ENCODE peak calls at places on chromosomes 6 and 20, in ten cellular contexts. F, Z, V, Q, M, D, P, O, R and I are unnamed samples. For H3K4me1, the result is how much of the 10 kb centered on the place peaks cover.

GRCh38 chr6:10190042-10190441 is 224.8 kb downstream of the TFAP2A start:
- DNase-seq in F (no peak), Z (no peak), V (no peak), Q (no peak), M (no peak), D (no peak), P (no peak), O (no peak), R (no peak), I (no peak)

GRCh38 chr20:3732327-3733118 is at the start of gene HSPA12B:
- DNase-seq in F (no peak), Z (no peak), V (no peak), Q (no peak), M (no peak), D (no peak), P (no peak), O (no peak), R (no peak), I (peak)

GRCh38 chr6:44543664-44544063 is 156.2 kb downstream of the CDC5L start:
- DNase-seq in F (no peak), Z (no peak), V (no peak), Q (no peak), M (no peak), D (no peak), P (no peak), O (no peak), R (no peak), I (no peak)

GRCh38 chr6:28206527-28207243 is 18.4 kb upstream of the ZSCAN9 start:
- DNase-seq in F (no peak), Z (peak), V (no peak), Q (no peak), M (no peak), D (no peak), P (no peak), O (no peak), R (no peak), I (no peak)

GRCh38 chr6:161107779-161108380 is 116.3 kb downstream of the MAP3K4 start:
- DNase-seq in F (no peak), Z (no peak), V (no peak), Q (no peak), M (no peak), D (no peak), P (no peak), O (peak), R (no peak), I (no peak)

GRCh38 chr20:52814371-52814770 is 157.8 kb upstream of the TSHZ2 start:
- DNase-seq in F (no peak), Z (no peak), V (no peak), Q (no peak), M (no peak), D (no peak), P (no peak), O (no peak), R (no peak), I (no peak)

GRCh38 chr6:58290177-58290576 is 972.7 kb downstream of the PRIM2 start:
- DNase-seq in F (no peak), Z (no peak), V (no peak), Q (no peak), M (no peak), D (no peak), P (no peak), O (no peak), R (no peak), I (no peak)

GRCh38 chr6:44009425-44010321 is 117.6 kb downstream of the MRPL14 start:
- DNase-seq in F (peak), Z (peak), V (no peak), Q (peak), M (no peak), D (no peak), P (no peak), O (peak), R (no peak), I (no peak)

GRCh38 chr6:87291879-87292278 is 30.5 kb upstream of the SMIM8 start:
- DNase-seq in F (no peak), Z (no peak), V (no peak), Q (no peak), M (no peak), D (no peak), P (no peak), O (no peak), R (no peak), I (no peak)

GRCh38 chr20:58402305-58402704 is 13.3 kb downstream of the VAPB start:
- DNase-seq in F (no peak), Z (no peak), V (no peak), Q (no peak), M (no peak), D (no peak), P (no peak), O (no peak), R (no peak), I (no peak)

GRCh38 chr6:137851669-137852068 is 15.4 kb upstream of the TNFAIP3 start:
- DNase-seq in F (no peak), Z (no peak), V (no peak), Q (no peak), M (no peak), D (no peak), P (no peak), O (no peak), R (no peak), I (no peak)

GRCh38 chr6:106512048-106512957 is 117.0 kb downstream of the RTN4IP1 start:
- DNase-seq in F (peak), Z (no peak), V (peak), Q (peak), M (peak), D (peak), P (no peak), O (peak), R (no peak), I (peak)

GRCh38 chr6:146689806-146690205 is 91.0 kb downstream of the ADGB start:
- DNase-seq in F (no peak), Z (no peak), V (no peak), Q (no peak), M (no peak), D (no peak), P (no peak), O (no peak), R (no peak), I (no peak)

GRCh38 chr6:157789861-157790260 is 33.2 kb upstream of the SNX9 start:
- DNase-seq in F (no peak), Z (no peak), V (no peak), Q (no peak), M (no peak), D (peak), P (no peak), O (no peak), R (no peak), I (no peak)

GRCh38 chr6:93562566-93562965 is 143.2 kb upstream of the EPHA7 start:
- DNase-seq in F (no peak), Z (no peak), V (no peak), Q (no peak), M (no peak), D (no peak), P (no peak), O (no peak), R (no peak), I (no peak)

GRCh38 chr6:82419088-82419720 is 55.6 kb downstream of the TPBG start:
- DNase-seq in F (no peak), Z (no peak), V (no peak), Q (no peak), M (no peak), D (no peak), P (no peak), O (no peak), R (no peak), I (no peak)

GRCh38 chr6:11653028-11653583 is 115.6 kb downstream of the TMEM170B start:
- DNase-seq in F (no peak), Z (peak), V (no peak), Q (peak), M (no peak), D (peak), P (no peak), O (peak), R (no peak), I (no peak)

GRCh38 chr6:128432394-128432793 is 88.0 kb downstream of the PTPRK start:
- DNase-seq in F (no peak), Z (peak), V (no peak), Q (no peak), M (no peak), D (no peak), P (no peak), O (no peak), R (no peak), I (no peak)

GRCh38 chr6:169723991-169724553 is at the start of gene PHF10:
- DNase-seq in F (no peak), Z (no peak), V (no peak), Q (peak), M (no peak), D (peak), P (no peak), O (peak), R (no peak), I (peak)

GRCh38 chr20:4811661-4812181 is 90.0 kb downstream of the PRND start:
- DNase-seq in F (peak), Z (no peak), V (no peak), Q (peak), M (peak), D (no peak), P (peak), O (peak), R (peak), I (peak)

GRCh38 chr6:85394853-85395538 is 54.9 kb upstream of the NT5E start:
- DNase-seq in F (no peak), Z (peak), V (no peak), Q (no peak), M (no peak), D (no peak), P (no peak), O (no peak), R (no peak), I (no peak)

GRCh38 chr20:5095931-5096330 is 23.8 kb downstream of the PCNA start:
- DNase-seq in F (no peak), Z (no peak), V (no peak), Q (no peak), M (no peak), D (no peak), P (no peak), O (no peak), R (no peak), I (peak)

GRCh38 chr20:62062661-62063600 is 2.8 kb downstream of the TAF4 start:
- DNase-seq in F (no peak), Z (no peak), V (no peak), Q (no peak), M (no peak), D (no peak), P (no peak), O (no peak), R (no peak), I (peak)

GRCh38 chr6:170091639-170092579 is 199.0 kb downstream of the DLL1 start:
- DNase-seq in F (peak), Z (no peak), V (no peak), Q (no peak), M (no peak), D (no peak), P (no peak), O (peak), R (no peak), I (peak)

GRCh38 chr6:142482973-142483372 is 181.2 kb downstream of the ADGRG6 start:
- DNase-seq in F (no peak), Z (peak), V (no peak), Q (no peak), M (no peak), D (no peak), P (no peak), O (no peak), R (no peak), I (no peak)

GRCh38 chr6:83183082-83183828 is 9.8 kb downstream of the PGM3 start:
- DNase-seq in F (no peak), Z (peak), V (no peak), Q (peak), M (no peak), D (peak), P (no peak), O (no peak), R (no peak), I (no peak)

GRCh38 chr6:147238164-147238563 is 33.9 kb downstream of the STXBP5 start:
- DNase-seq in F (no peak), Z (no peak), V (no peak), Q (no peak), M (no peak), D (no peak), P (no peak), O (no peak), R (no peak), I (no peak)

GRCh38 chr6:24522090-24522820 is 27.5 kb downstream of the ALDH5A1 start:
- DNase-seq in F (no peak), Z (peak), V (no peak), Q (no peak), M (no peak), D (no peak), P (no peak), O (no peak), R (no peak), I (no peak)

GRCh38 chr6:107064579-107065065 is 36.6 kb downstream of the MTRES1 start:
- DNase-seq in F (no peak), Z (peak), V (no peak), Q (no peak), M (peak), D (no peak), P (no peak), O (peak), R (no peak), I (no peak)

GRCh38 chr6:35722121-35722761 is 14.6 kb upstream of the ARMC12 start:
- DNase-seq in F (peak), Z (no peak), V (no peak), Q (peak), M (peak), D (no peak), P (peak), O (peak), R (no peak), I (no peak)

GRCh38 chr6:1378224-1379025 is 11.0 kb upstream of the FOXF2 start:
- DNase-seq in F (no peak), Z (no peak), V (no peak), Q (no peak), M (no peak), D (no peak), P (no peak), O (no peak), R (no peak), I (no peak)

GRCh38 chr6:17932362-17932852 is 55.0 kb downstream of the KIF13A start:
- DNase-seq in F (peak), Z (peak), V (no peak), Q (peak), M (no peak), D (peak), P (no peak), O (peak), R (no peak), I (no peak)

GRCh38 chr6:170553686-170554085 is 483 bp upstream of the TBP start:
- DNase-seq in F (no peak), Z (peak), V (no peak), Q (peak), M (peak), D (no peak), P (peak), O (peak), R (no peak), I (no peak)

GRCh38 chr6:157323114-157323923 is at the start of gene TMEM242:
- DNase-seq in F (peak), Z (peak), V (peak), Q (peak), M (peak), D (peak), P (peak), O (peak), R (no peak), I (peak)

GRCh38 chr6:115796061-115796460 is 264.6 kb downstream of the FRK start:
- DNase-seq in F (no peak), Z (no peak), V (no peak), Q (no peak), M (no peak), D (no peak), P (no peak), O (no peak), R (no peak), I (no peak)

GRCh38 chr6:18742406-18742805 is 355.3 kb downstream of the RNF144B start:
- DNase-seq in F (no peak), Z (no peak), V (no peak), Q (no peak), M (no peak), D (no peak), P (no peak), O (no peak), R (no peak), I (no peak)

GRCh38 chr6:11023032-11023431 is 21.1 kb downstream of the ELOVL2 start:
- DNase-seq in F (no peak), Z (no peak), V (no peak), Q (no peak), M (peak), D (no peak), P (no peak), O (no peak), R (no peak), I (no peak)

GRCh38 chr6:100881707-100882040 is 545 bp upstream of the ASCC3 start:
- DNase-seq in F (no peak), Z (peak), V (no peak), Q (no peak), M (no peak), D (no peak), P (no peak), O (no peak), R (no peak), I (no peak)

GRCh38 chr20:17758512-17758911 is 58.7 kb downstream of the BANF2 start:
- DNase-seq in F (no peak), Z (no peak), V (no peak), Q (no peak), M (no peak), D (no peak), P (no peak), O (no peak), R (no peak), I (no peak)

GRCh38 chr6:147834377-147834776 is 325.9 kb downstream of the SAMD5 start:
- DNase-seq in F (no peak), Z (no peak), V (no peak), Q (no peak), M (no peak), D (no peak), P (no peak), O (no peak), R (no peak), I (no peak)

GRCh38 chr20:63737690-63737939 is 1.2 kb downstream of the LIME1 start:
- DNase-seq in F (no peak), Z (no peak), V (no peak), Q (no peak), M (no peak), D (no peak), P (no peak), O (no peak), R (no peak), I (no peak)

GRCh38 chr20:63734946-63735858 is 1.3 kb upstream of the LIME1 start:
- DNase-seq in F (peak), Z (no peak), V (no peak), Q (no peak), M (no peak), D (no peak), P (no peak), O (no peak), R (no peak), I (peak)

GRCh38 chr20:63736893-63737689 is 627 bp downstream of the LIME1 start:
- DNase-seq in F (peak), Z (no peak), V (no peak), Q (no peak), M (no peak), D (no peak), P (no peak), O (no peak), R (no peak), I (peak)

GRCh38 chr20:63734111-63734945 is 2.1 kb upstream of the LIME1 start:
- DNase-seq in F (peak), Z (no peak), V (no peak), Q (no peak), M (no peak), D (no peak), P (no peak), O (no peak), R (no peak), I (no peak)

GRCh38 chr20:63735859-63736718 is at the start of gene LIME1:
- DNase-seq in F (peak), Z (no peak), V (no peak), Q (no peak), M (no peak), D (no peak), P (no peak), O (no peak), R (no peak), I (peak)
- TF ChIP-seq POLR2A in F (no peak), Z (no peak), V (no peak), Q (no peak), M (no peak), D (no peak), P (no peak), O (no peak), R (no peak), I (no peak)

GRCh38 chr6:119346914-119347313 is 2.6 kb downstream of the MAN1A1 start:
- DNase-seq in F (no peak), Z (no peak), V (no peak), Q (no peak), M (no peak), D (no peak), P (no peak), O (no peak), R (no peak), I (no peak)
- H3K4me1 ChIP-seq in F (half or more), Z (under half), V (under half), Q (under half), M (under half), D (under half), P (under half), O (half or more), R (half or more), I (half or more)

GRCh38 chr6:130971504-130971903 is 91.5 kb downstream of the EPB41L2 start:
- DNase-seq in F (no peak), Z (no peak), V (no peak), Q (no peak), M (no peak), D (no peak), P (no peak), O (no peak), R (no peak), I (no peak)

GRCh38 chr6:130968486-130968885 is 94.6 kb downstream of the EPB41L2 start:
- DNase-seq in F (no peak), Z (peak), V (no peak), Q (no peak), M (peak), D (no peak), P (no peak), O (no peak), R (no peak), I (no peak)

GRCh38 chr6:130973521-130974277 is 89.3 kb downstream of the EPB41L2 start:
- DNase-seq in F (no peak), Z (no peak), V (no peak), Q (no peak), M (no peak), D (no peak), P (no peak), O (no peak), R (no peak), I (no peak)

GRCh38 chr6:130969807-130970491 is 93.1 kb downstream of the EPB41L2 start:
- DNase-seq in F (peak), Z (peak), V (no peak), Q (peak), M (peak), D (peak), P (peak), O (peak), R (no peak), I (no peak)

DNA sequence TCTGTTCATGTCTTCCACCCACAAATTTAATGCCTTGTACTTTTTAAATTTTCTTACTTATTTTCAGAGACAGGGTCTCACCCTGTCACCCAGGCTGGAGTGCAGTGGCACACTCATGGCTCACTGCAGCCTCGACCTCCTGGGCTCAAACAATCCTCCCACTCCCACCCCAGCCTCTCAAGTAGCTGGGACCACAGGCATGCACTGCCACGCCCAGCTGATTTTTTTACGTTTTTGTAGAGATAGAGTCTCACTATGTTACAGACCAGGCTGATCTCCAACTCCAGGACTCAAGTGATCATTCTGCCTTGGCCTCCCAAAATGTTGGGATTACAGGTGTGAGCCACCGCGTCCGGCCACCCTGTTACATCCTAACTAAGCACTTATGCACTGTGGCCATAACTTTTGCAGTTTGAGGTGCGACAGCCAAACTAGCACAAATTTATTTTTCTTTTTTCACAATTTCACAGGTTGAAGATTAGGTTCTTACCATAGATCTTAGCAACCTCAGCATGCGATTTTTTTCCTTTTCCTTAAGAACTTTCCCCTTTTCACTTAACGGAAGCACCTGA is 92.1 kb downstream of the EPB41L2 start:
- DNase-seq in F (no peak), Z (no peak), V (no peak), Q (no peak), M (no peak), D (no peak), P (no peak), O (no peak), R (no peak), I (no peak)
- H3K27ac ChIP-seq in F (no peak), Z (peak), V (no peak), Q (peak), M (peak), D (no peak), P (no peak), O (no peak), R (no peak), I (peak)

DNA sequence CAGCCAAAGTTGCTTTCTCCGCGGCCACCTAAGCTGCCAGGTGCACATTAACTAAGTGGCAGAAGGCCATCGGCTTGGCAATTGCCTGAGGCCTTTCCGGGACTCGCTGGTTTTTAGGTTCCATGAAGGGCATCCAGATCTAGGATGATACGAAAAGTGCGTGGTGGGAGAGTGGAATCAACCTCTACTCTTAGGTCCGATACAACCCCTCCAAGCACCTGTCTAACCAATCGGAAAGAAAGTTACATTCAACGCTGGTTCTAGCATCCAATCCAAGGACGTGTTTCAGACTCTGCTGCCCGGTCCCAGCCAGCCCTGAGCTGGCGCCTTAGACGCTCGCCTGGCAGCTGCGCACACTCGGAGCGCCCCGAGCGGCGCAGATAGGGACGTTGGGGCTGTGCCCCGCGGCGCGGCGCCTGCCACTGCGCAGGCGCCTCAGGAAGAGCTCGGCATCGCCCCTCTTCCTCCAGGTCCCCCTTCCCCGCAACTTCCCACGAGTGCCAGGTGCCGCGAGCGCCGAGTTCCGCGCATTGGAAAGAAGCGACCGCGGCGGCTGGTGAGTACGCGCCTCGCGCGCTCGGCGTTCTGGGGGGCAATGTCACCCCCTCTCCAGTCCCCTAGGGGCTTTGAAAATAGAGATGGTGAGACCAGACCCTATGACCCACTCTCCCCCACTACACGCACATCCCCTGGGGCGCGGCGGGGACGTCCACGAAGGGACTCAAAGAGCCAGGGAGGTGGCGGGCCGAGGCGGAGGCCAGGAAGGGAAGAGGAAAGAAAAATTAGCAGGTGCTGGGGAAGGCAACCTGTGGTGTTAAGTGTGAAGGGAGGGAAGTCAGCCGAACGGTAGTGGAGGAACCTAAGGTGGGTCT is at the start of gene ENPP4:
- DNase-seq in F (peak), Z (peak), V (peak), Q (peak), M (peak), D (peak), P (peak), O (peak), R (peak), I (peak)
- TF ChIP-seq POLR2A in F (peak), Z (no peak), V (peak), Q (no peak), M (peak), D (no peak), P (peak), O (peak), R (peak), I (no peak)